ENCODE peak calls at places on chromosomes 6 and 20, in nine cellular contexts. P is astrocyte of the spinal cord, W is KG1, Z is mucosa of gallbladder, O is DMS53, A is T-helper 22 cell, S is H54, D is HCT116, U is hippocampal formation. V is an unnamed sample.

GRCh38 chr20:53208110-53208908 is 236.2 kb downstream of the TSHZ2 start:
- DNase-seq in P (no peak), W (no peak), Z (no peak), O (no peak), A (no peak), S (no peak), D (no peak), U (no peak), V (no peak)

GRCh38 chr20:39532205-39532604 is 570.1 kb downstream of the DHX35 start:
- DNase-seq in P (no peak), W (no peak), Z (no peak), O (no peak), A (no peak), S (no peak), D (no peak), U (no peak), V (no peak)

GRCh38 chr6:150567360-150567759 is 32.3 kb upstream of the PLEKHG1 start:
- DNase-seq in P (no peak), W (no peak), Z (no peak), O (peak), A (no peak), S (no peak), D (no peak), U (no peak), V (no peak)

GRCh38 chr6:4586469-4586859 is 189.7 kb upstream of the CDYL start:
- DNase-seq in P (no peak), W (no peak), Z (no peak), O (no peak), A (no peak), S (no peak), D (no peak), U (no peak), V (no peak)

GRCh38 chr6:11356404-11357155 is 124.1 kb upstream of the NEDD9 start:
- DNase-seq in P (no peak), W (no peak), Z (no peak), O (no peak), A (no peak), S (no peak), D (no peak), U (no peak), V (no peak)

GRCh38 chr6:166629628-166630027 is 2.6 kb upstream of the RPS6KA2 start:
- DNase-seq in P (peak), W (no peak), Z (no peak), O (peak), A (no peak), S (no peak), D (no peak), U (no peak), V (no peak)

GRCh38 chr6:38524436-38525145 is 115.1 kb downstream of the BTBD9 start:
- DNase-seq in P (no peak), W (no peak), Z (no peak), O (no peak), A (no peak), S (no peak), D (no peak), U (no peak), V (no peak)

GRCh38 chr20:59001449-59002171 is 5.4 kb downstream of the CTSZ start:
- DNase-seq in P (no peak), W (no peak), Z (no peak), O (no peak), A (no peak), S (no peak), D (no peak), U (no peak), V (no peak)

GRCh38 chr6:16817594-16817993 is 56.3 kb upstream of the ATXN1 start:
- DNase-seq in P (no peak), W (no peak), Z (no peak), O (no peak), A (no peak), S (no peak), D (no peak), U (no peak), V (no peak)

GRCh38 chr20:36162272-36162966 is 7.9 kb downstream of the EPB41L1 start:
- DNase-seq in P (no peak), W (no peak), Z (no peak), O (peak), A (no peak), S (no peak), D (no peak), U (no peak), V (no peak)

GRCh38 chr20:59015411-59015810 is 3.8 kb upstream of the TUBB1 start:
- DNase-seq in P (no peak), W (no peak), Z (no peak), O (no peak), A (no peak), S (no peak), D (no peak), U (no peak), V (no peak)

GRCh38 chr20:11807070-11807741 is 110.5 kb upstream of the BTBD3 start:
- DNase-seq in P (peak), W (no peak), Z (no peak), O (no peak), A (no peak), S (peak), D (no peak), U (no peak), V (no peak)

GRCh38 chr6:28446818-28447511 is 3.7 kb upstream of the ZSCAN23 start:
- DNase-seq in P (peak), W (no peak), Z (no peak), O (no peak), A (no peak), S (no peak), D (no peak), U (peak), V (no peak)

GRCh38 chr20:19934792-19935491 is 82.2 kb upstream of the NAA20 start:
- DNase-seq in P (no peak), W (peak), Z (peak), O (peak), A (no peak), S (no peak), D (no peak), U (peak), V (peak)

GRCh38 chr6:157236040-157236725 is 87.1 kb downstream of the TMEM242 start:
- DNase-seq in P (no peak), W (no peak), Z (no peak), O (peak), A (no peak), S (no peak), D (no peak), U (no peak), V (no peak)

GRCh38 chr20:53571555-53572286 is 21.9 kb downstream of the ZNF217 start:
- DNase-seq in P (no peak), W (no peak), Z (no peak), O (no peak), A (no peak), S (no peak), D (no peak), U (no peak), V (no peak)

GRCh38 chr6:159935065-159935464 is 33.8 kb upstream of the IGF2R start:
- DNase-seq in P (peak), W (no peak), Z (no peak), O (no peak), A (no peak), S (no peak), D (no peak), U (no peak), V (no peak)

GRCh38 chr6:84027340-84028183 is 6.0 kb upstream of the MRAP2 start:
- DNase-seq in P (peak), W (no peak), Z (peak), O (peak), A (no peak), S (no peak), D (no peak), U (no peak), V (peak)

GRCh38 chr6:112044856-112045255 is 9.0 kb upstream of the CCN6 start:
- DNase-seq in P (peak), W (no peak), Z (no peak), O (no peak), A (no peak), S (no peak), D (no peak), U (no peak), V (no peak)

GRCh38 chr6:101776919-101777350 is 383.4 kb downstream of the GRIK2 start:
- DNase-seq in P (no peak), W (no peak), Z (no peak), O (no peak), A (no peak), S (no peak), D (no peak), U (peak), V (peak)

GRCh38 chr6:111899531-111899930 is 26.3 kb upstream of the FYN start:
- DNase-seq in P (no peak), W (no peak), Z (no peak), O (no peak), A (no peak), S (no peak), D (no peak), U (no peak), V (no peak)

GRCh38 chr6:42781546-42781810 is 374 bp upstream of the BICRAL start:
- DNase-seq in P (peak), W (peak), Z (no peak), O (peak), A (no peak), S (no peak), D (no peak), U (no peak), V (no peak)

GRCh38 chr6:114739656-114740055 is 396.8 kb upstream of the HS3ST5 start:
- DNase-seq in P (no peak), W (no peak), Z (no peak), O (peak), A (no peak), S (no peak), D (no peak), U (no peak), V (peak)

GRCh38 chr6:44128020-44128917 is 915 bp downstream of the TMEM63B start:
- DNase-seq in P (no peak), W (no peak), Z (no peak), O (peak), A (no peak), S (peak), D (no peak), U (no peak), V (no peak)

GRCh38 chr20:63140683-63141433 is 75.1 kb downstream of the YTHDF1 start:
- DNase-seq in P (no peak), W (no peak), Z (no peak), O (no peak), A (no peak), S (no peak), D (no peak), U (no peak), V (no peak)